ENCODE peak calls at places on chromosomes 1 and 21, in five cellular contexts. X is GM12878, J is A549, H is K562, G is HepG2. A is an unnamed sample.

GRCh38 chr1:48093696-48094518 is 96.7 kb upstream of the TRABD2B start:
- DNase-seq in X (no peak), H (peak; percentile 75), J (peak; percentile 76), G (peak; percentile 65), A (peak; percentile 87)

GRCh38 chr1:204975568-204976235 is 67.3 kb upstream of the CNTN2 start:
- DNase-seq in H (peak; percentile 66), J (peak; percentile 91), X (no peak), G (peak; percentile 21), A (peak; percentile 79)

GRCh38 chr1:68211781-68212180 is 20.5 kb downstream of the WLS start:
- DNase-seq in X (no peak), J (no peak), G (no peak), H (no peak), A (no peak)

GRCh38 chr1:172245788-172246187 is 174.7 kb upstream of the C1orf105 start:
- DNase-seq in X (no peak), G (no peak), J (no peak), H (no peak), A (no peak)

GRCh38 chr1:43933386-43934278 is at the start of gene ARTN:
- DNase-seq in X (no peak), J (no peak), G (no peak), H (no peak), A (peak; percentile 92)

GRCh38 chr1:53340660-53341520 is 13.0 kb upstream of the LRP8 start:
- DNase-seq in J (no peak), H (no peak), X (no peak), G (no peak), A (no peak)

GRCh38 chr1:85654066-85654782 is 54.0 kb downstream of the ZNHIT6 start:
- DNase-seq in G (peak; percentile 1), X (no peak), J (no peak), H (no peak), A (no peak)

GRCh38 chr1:108190686-108191416 is 9.3 kb downstream of the SLC25A24 start:
- DNase-seq in H (peak; percentile 28), J (no peak), X (no peak), G (no peak), A (no peak)

GRCh38 chr21:30625449-30625848 is 5.0 kb downstream of the KRTAP20-4 start:
- DNase-seq in G (no peak), J (no peak), H (no peak), X (no peak), A (peak; percentile 9)

GRCh38 chr1:67791686-67792475 is 41.4 kb downstream of the GNG12 start:
- DNase-seq in G (no peak), H (no peak), X (no peak), J (peak; percentile 62), A (peak; percentile 49)

GRCh38 chr1:228270032-228270431 is 62.2 kb downstream of the OBSCN start:
- DNase-seq in J (no peak), H (no peak), G (no peak), X (no peak), A (no peak)

GRCh38 chr1:82899017-82899416 is 1098.3 kb downstream of the ADGRL2 start:
- DNase-seq in J (no peak), X (no peak), H (no peak), G (no peak), A (no peak)

GRCh38 chr1:57489342-57490036 is 65.6 kb upstream of the DAB1 start:
- DNase-seq in J (no peak), G (no peak), H (no peak), X (no peak), A (no peak)

DNA sequence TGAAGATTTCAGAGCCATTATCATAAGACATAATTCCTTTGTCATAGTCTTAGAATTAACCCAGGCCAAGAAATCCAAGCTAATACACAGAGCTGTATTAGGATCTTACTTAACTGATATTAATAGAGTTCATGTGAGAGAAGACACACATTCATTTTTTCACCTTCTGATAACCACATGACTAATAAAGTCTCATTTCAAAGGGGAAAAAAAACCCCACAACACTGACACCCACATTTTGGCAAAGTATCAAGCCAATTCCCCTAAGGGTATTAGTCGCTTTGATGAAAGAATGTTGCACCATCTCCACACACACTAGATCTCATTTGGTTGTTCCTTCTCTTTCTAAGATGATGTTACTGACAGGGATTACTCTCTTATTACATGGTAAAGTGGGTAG is 344.4 kb upstream of the ESRRG start:
- DNase-seq in J (no peak), G (no peak), H (no peak), X (peak; percentile 3), A (no peak)
- TF ChIP-seq JUNB in J (no peak), G (no peak), H (no peak), X (peak; percentile 20), A (no peak)

DNA sequence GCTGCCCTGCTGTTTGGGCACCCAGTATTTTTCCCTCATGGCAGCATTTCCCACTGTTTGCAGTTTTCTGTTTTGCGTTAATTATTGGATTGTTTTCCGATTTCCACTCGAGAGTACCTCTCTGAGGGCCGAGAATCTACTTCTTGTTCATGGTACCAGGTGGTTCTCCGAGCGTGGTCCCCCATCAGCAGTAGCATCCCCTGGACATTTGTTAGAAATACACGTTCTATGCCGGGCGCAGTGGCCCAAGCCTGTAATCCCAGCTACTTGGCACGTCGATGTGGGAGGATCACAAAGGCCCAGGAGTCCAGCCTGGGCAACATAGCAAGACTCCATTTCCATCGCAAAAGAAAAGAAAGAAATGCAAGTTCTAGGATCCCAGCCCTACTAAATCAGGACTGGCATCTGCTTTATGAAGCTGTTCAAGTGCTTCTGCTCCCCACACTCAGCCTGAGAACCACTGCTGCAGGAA is 712 bp downstream of the RRP1 start:
- DNase-seq in H (no peak), X (no peak), J (no peak), G (no peak), A (no peak)
- TF ChIP-seq JUNB in H (no peak), X (no peak), J (no peak), G (no peak), A (no peak)

GRCh38 chr1:39142394-39143060 is 62.0 kb upstream of the MACF1 start:
- DNase-seq in J (no peak), X (no peak), G (no peak), H (no peak), A (peak; percentile 78)

GRCh38 chr1:39144943-39145650 is 59.4 kb upstream of the MACF1 start:
- DNase-seq in G (no peak), X (no peak), J (no peak), H (no peak), A (no peak)

GRCh38 chr1:39147099-39148025 is 57.1 kb upstream of the MACF1 start:
- DNase-seq in X (no peak), G (no peak), J (no peak), H (no peak), A (no peak)

GRCh38 chr1:39146681-39147080 is 57.8 kb upstream of the MACF1 start:
- DNase-seq in H (no peak), J (no peak), G (no peak), X (no peak), A (no peak)

DNA sequence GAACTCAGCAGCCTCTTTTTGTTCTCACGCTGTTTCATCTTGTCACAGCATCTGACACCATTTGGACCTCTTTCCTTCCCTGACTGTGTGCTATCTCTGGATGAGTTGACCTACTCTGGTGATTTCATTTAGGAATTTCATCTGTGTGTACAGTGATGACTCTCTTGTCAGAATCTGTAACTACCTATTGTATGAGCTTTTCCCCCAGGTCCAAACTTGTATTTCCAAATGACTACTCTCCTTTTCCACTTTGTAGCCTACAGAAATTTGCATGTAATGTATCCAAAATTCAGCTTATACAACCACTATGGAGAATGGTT is 58.9 kb upstream of the MACF1 start:
- DNase-seq in H (no peak), G (no peak), J (no peak), X (no peak), A (no peak)
- TF ChIP-seq JUNB in H (no peak), G (no peak), J (no peak), X (no peak), A (no peak)

GRCh38 chr1:34474566-34474965 is 280.3 kb upstream of the GJB5 start:
- DNase-seq in H (no peak), X (no peak), G (no peak), J (no peak), A (no peak)

GRCh38 chr1:34476371-34476770 is 278.5 kb upstream of the GJB5 start:
- DNase-seq in X (no peak), G (no peak), J (no peak), H (no peak), A (no peak)

GRCh38 chr1:34470406-34470805 is 284.4 kb upstream of the GJB5 start:
- DNase-seq in H (no peak), G (no peak), X (no peak), J (no peak), A (no peak)
- TF ChIP-seq JUNB in H (no peak), G (no peak), X (no peak), J (no peak), A (no peak)

GRCh38 chr1:41383094-41383852 is 22.0 kb downstream of the FOXO6 start:
- DNase-seq in X (no peak), J (no peak), G (no peak), H (no peak), A (peak; percentile 68)

GRCh38 chr1:41380195-41380594 is 19.0 kb downstream of the FOXO6 start:
- DNase-seq in G (no peak), X (no peak), H (no peak), J (no peak), A (no peak)

GRCh38 chr1:41382531-41383090 is 21.4 kb downstream of the FOXO6 start:
- DNase-seq in H (no peak), G (no peak), J (peak; percentile 86), X (no peak), A (peak; percentile 68)

GRCh38 chr1:41380979-41381690 is 19.9 kb downstream of the FOXO6 start:
- DNase-seq in H (peak; percentile 28), J (no peak), G (no peak), X (no peak), A (no peak)

GRCh38 chr1:41381691-41382530 is 20.7 kb downstream of the FOXO6 start:
- DNase-seq in H (no peak), J (peak; percentile 69), X (no peak), G (no peak), A (peak; percentile 68)
- TF ChIP-seq JUNB in H (no peak), J (no peak), X (no peak), G (no peak), A (no peak)

GRCh38 chr21:44792653-44793052 is 9.0 kb downstream of the UBE2G2 start:
- DNase-seq in X (no peak), J (no peak), G (no peak), H (no peak), A (no peak)

GRCh38 chr21:44791993-44792392 is 9.6 kb downstream of the UBE2G2 start:
- DNase-seq in H (no peak), J (no peak), G (peak; percentile 20), X (no peak), A (no peak)

GRCh38 chr21:44791246-44791645 is 10.4 kb downstream of the UBE2G2 start:
- DNase-seq in J (no peak), X (no peak), G (no peak), H (no peak), A (no peak)

GRCh38 chr21:44790401-44790800 is 11.2 kb downstream of the UBE2G2 start:
- DNase-seq in H (no peak), J (no peak), X (no peak), G (no peak), A (no peak)

DNA sequence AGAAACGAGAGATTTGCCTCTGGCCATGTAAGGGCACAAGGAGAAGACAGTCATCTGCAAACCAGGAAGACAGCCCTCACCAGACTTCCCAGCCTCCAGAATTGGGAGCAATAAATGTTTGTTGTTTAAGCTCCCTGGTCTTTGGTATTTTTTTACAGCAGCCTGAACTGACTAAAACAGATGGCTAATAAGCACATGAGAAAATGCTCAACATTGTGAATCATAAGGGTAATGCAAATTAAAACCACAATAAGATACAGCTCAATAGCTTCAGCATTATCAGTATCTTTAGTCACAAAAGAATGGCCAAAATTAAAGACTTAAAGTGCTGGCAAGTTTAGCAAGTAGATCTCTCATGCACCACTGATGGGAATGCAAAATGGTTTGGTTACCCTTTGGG is 11.7 kb downstream of the UBE2G2 start:
- DNase-seq in X (no peak), H (no peak), G (no peak), J (no peak), A (no peak)
- TF ChIP-seq JUNB in X (peak; percentile 35), H (no peak), G (no peak), J (no peak), A (no peak)